ENCODE peak calls at places on chromosomes 4 and X, in four cellular contexts. D is amygdala, L is T-helper 9 cell, Z is hypothalamus. H is an unnamed sample.

GRCh38 chrX:119512145-119512800 is 44.0 kb downstream of the SLC25A5 start:
- DNase-seq in D (no peak), L (no peak), Z (peak; percentile 0), H (peak; percentile 37)

GRCh38 chr4:56764775-56765174 is 56.7 kb downstream of the SPINK2 start:
- DNase-seq in D (no peak), L (no peak), Z (no peak), H (no peak)

GRCh38 chr4:121697626-121698025 is 846 bp upstream of the ANXA5 start:
- DNase-seq in D (no peak), L (no peak), Z (no peak), H (no peak)

GRCh38 chr4:1463088-1463926 is 57.1 kb upstream of the NKX1-1 start:
- DNase-seq in D (no peak), L (no peak), Z (no peak), H (no peak)

GRCh38 chrX:71998836-71999509 is 88.3 kb downstream of the NHSL2 start:
- DNase-seq in D (no peak), L (peak; percentile 42), Z (no peak), H (peak; percentile 5)

GRCh38 chrX:637660-638481 is 7.3 kb downstream of the SHOX start:
- DNase-seq in D (no peak), L (no peak), Z (no peak), H (no peak)

GRCh38 chr4:164731827-164732474 is 22.0 kb upstream of the SMIM31 start:
- DNase-seq in D (peak; percentile 12), L (peak; percentile 31), Z (peak; percentile 0), H (peak; percentile 21)

GRCh38 chrX:48573690-48574269 is 504 bp upstream of the RBM3 start:
- DNase-seq in D (no peak), L (peak; percentile 4), Z (no peak), H (no peak)

GRCh38 chrX:154540897-154541535 is 5.6 kb downstream of the G6PD start:
- DNase-seq in D (no peak), L (no peak), Z (no peak), H (no peak)

GRCh38 chr4:52957220-52957686 is 95.1 kb downstream of the RASL11B start:
- DNase-seq in D (no peak), L (no peak), Z (no peak), H (peak; percentile 91)

GRCh38 chr4:127634181-127634580 is 1.4 kb downstream of the INTU start:
- DNase-seq in D (no peak), L (no peak), Z (no peak), H (no peak)

GRCh38 chrX:136130931-136131843 is 16.1 kb upstream of the FHL1 start:
- DNase-seq in D (no peak), L (no peak), Z (no peak), H (no peak)

GRCh38 chrX:67384403-67384802 is 159.4 kb upstream of the AR start:
- DNase-seq in D (no peak), L (no peak), Z (no peak), H (no peak)

GRCh38 chr4:176191974-176192373 is 3.4 kb downstream of the SPATA4 start:
- DNase-seq in D (no peak), L (no peak), Z (no peak), H (peak; percentile 69)

GRCh38 chr4:175339100-175339707 is 421.0 kb downstream of the ADAM29 start:
- DNase-seq in D (no peak), L (no peak), Z (no peak), H (no peak)

H was measured in NCI-H510A treated with DMSO at 0.1 percent for 48 hours.